ENCODE peak calls at places on chromosome 6, in four cellular contexts. Q is activated naive CD8-positive, alpha-beta T cell treated with anti-CD3 and anti-CD28 coated beads, Interleukin-2, amount 50 U/mL, for 24 hours; H is dermis microvascular lymphatic vessel endothelial cell; S is mucosa of descending colon. U is an unnamed sample.

GRCh38 chr6:27280540-27281000 is 31.5 kb downstream of the POM121L2 start:
- DNase-seq in Q (no peak), H (no peak), S (no peak), U (peak)

GRCh38 chr6:125454351-125454750 is 152.6 kb upstream of the HDDC2 start:
- DNase-seq in Q (no peak), H (no peak), S (no peak), U (no peak)

GRCh38 chr6:133487174-133487573 is 246.0 kb downstream of the EYA4 start:
- DNase-seq in Q (no peak), H (no peak), S (no peak), U (no peak)

GRCh38 chr6:168334072-168334471 is 14.5 kb upstream of the DACT2 start:
- DNase-seq in Q (no peak), H (no peak), S (no peak), U (no peak)

GRCh38 chr6:150293423-150294280 is 75.2 kb upstream of the IYD start:
- DNase-seq in Q (no peak), H (peak), S (no peak), U (peak)

GRCh38 chr6:169161572-169162167 is 92.0 kb downstream of the THBS2 start:
- DNase-seq in Q (no peak), H (no peak), S (no peak), U (no peak)

GRCh38 chr6:113383701-113384100 is 473.4 kb upstream of the MARCKS start:
- DNase-seq in Q (no peak), H (no peak), S (no peak), U (no peak)

GRCh38 chr6:168145747-168146596 is 67.0 kb upstream of the FRMD1 start:
- DNase-seq in Q (no peak), H (no peak), S (peak), U (no peak)

GRCh38 chr6:128498244-128498643 is 22.2 kb downstream of the PTPRK start:
- DNase-seq in Q (no peak), H (no peak), S (no peak), U (no peak)

GRCh38 chr6:28867078-28867414 is 56.7 kb downstream of the TRIM27 start:
- DNase-seq in Q (no peak), H (peak), S (peak), U (peak)

U was measured in LoVo.